ENCODE peak calls at places on chromosomes 5 and 9, in five cellular contexts. One of them, this sample, is unnamed.

GRCh38 chr5:155268770-155269425 is 255.3 kb downstream of the KIF4B start:
- DNase-seq in colonic mucosa: no peak
- DNase-seq in IMR-90: no peak
- DNase-seq in brain microvascular endothelial cell: no peak
- DNase-seq in GM23338: no peak
- DNase-seq in this sample: no peak

GRCh38 chr9:75962186-75963036 is 71.9 kb downstream of the PCSK5 start:
- DNase-seq in GM23338: no peak
- DNase-seq in IMR-90: no peak
- DNase-seq in colonic mucosa: peak
- DNase-seq in brain microvascular endothelial cell: no peak
- DNase-seq in this sample: no peak

GRCh38 chr5:66595877-66596790 is at the start of gene MAST4:
- DNase-seq in colonic mucosa: peak
- DNase-seq in IMR-90: peak
- DNase-seq in brain microvascular endothelial cell: peak
- DNase-seq in GM23338: peak
- DNase-seq in this sample: peak

GRCh38 chr5:55540024-55540423 is 5.3 kb upstream of the PLPP1 start:
- DNase-seq in brain microvascular endothelial cell: no peak
- DNase-seq in GM23338: no peak
- DNase-seq in colonic mucosa: no peak
- DNase-seq in IMR-90: peak
- DNase-seq in this sample: no peak

GRCh38 chr5:93705896-93706295 is 35.5 kb downstream of the POU5F2 start:
- DNase-seq in brain microvascular endothelial cell: no peak
- DNase-seq in colonic mucosa: no peak
- DNase-seq in IMR-90: peak
- DNase-seq in GM23338: no peak
- DNase-seq in this sample: no peak

GRCh38 chr5:132429451-132430440 is 60.2 kb downstream of the SLC22A5 start:
- DNase-seq in brain microvascular endothelial cell: no peak
- DNase-seq in IMR-90: no peak
- DNase-seq in colonic mucosa: no peak
- DNase-seq in GM23338: no peak
- DNase-seq in this sample: no peak

GRCh38 chr9:31347082-31347617 is 1037.3 kb upstream of the ACO1 start:
- DNase-seq in brain microvascular endothelial cell: peak
- DNase-seq in IMR-90: no peak
- DNase-seq in colonic mucosa: no peak
- DNase-seq in GM23338: peak
- DNase-seq in this sample: no peak

GRCh38 chr5:159943331-159943730 is 27.0 kb downstream of the ADRA1B start:
- DNase-seq in GM23338: no peak
- DNase-seq in brain microvascular endothelial cell: no peak
- DNase-seq in colonic mucosa: no peak
- DNase-seq in IMR-90: no peak
- DNase-seq in this sample: no peak

GRCh38 chr5:72501475-72501874 is 5.7 kb downstream of the ZNF366 start:
- DNase-seq in colonic mucosa: no peak
- DNase-seq in GM23338: peak
- DNase-seq in IMR-90: peak
- DNase-seq in brain microvascular endothelial cell: no peak
- DNase-seq in this sample: no peak

GRCh38 chr9:117101003-117101402 is 313.9 kb downstream of the ASTN2 start:
- DNase-seq in brain microvascular endothelial cell: no peak
- DNase-seq in GM23338: no peak
- DNase-seq in IMR-90: no peak
- DNase-seq in colonic mucosa: no peak
- DNase-seq in this sample: no peak

GRCh38 chr9:16294371-16294770 is 576.1 kb downstream of the BNC2 start:
- DNase-seq in colonic mucosa: no peak
- DNase-seq in IMR-90: no peak
- DNase-seq in GM23338: no peak
- DNase-seq in brain microvascular endothelial cell: no peak
- DNase-seq in this sample: no peak

GRCh38 chr5:14665110-14665822 is 748 bp downstream of the OTULIN start:
- DNase-seq in IMR-90: no peak
- DNase-seq in brain microvascular endothelial cell: no peak
- DNase-seq in GM23338: peak
- DNase-seq in colonic mucosa: peak
- DNase-seq in this sample: no peak

GRCh38 chr9:124079176-124079925 is 67.8 kb downstream of the LHX2 start:
- DNase-seq in colonic mucosa: no peak
- DNase-seq in IMR-90: peak
- DNase-seq in GM23338: peak
- DNase-seq in brain microvascular endothelial cell: peak
- DNase-seq in this sample: no peak

GRCh38 chr5:84870369-84870768 is 485.7 kb upstream of the EDIL3 start:
- DNase-seq in GM23338: no peak
- DNase-seq in colonic mucosa: no peak
- DNase-seq in IMR-90: no peak
- DNase-seq in brain microvascular endothelial cell: no peak
- DNase-seq in this sample: no peak

GRCh38 chr5:95162231-95162992 is 122.5 kb downstream of the MCTP1 start:
- DNase-seq in IMR-90: no peak
- DNase-seq in colonic mucosa: no peak
- DNase-seq in GM23338: no peak
- DNase-seq in brain microvascular endothelial cell: no peak
- DNase-seq in this sample: no peak

GRCh38 chr5:116370886-116371285 is 203.7 kb downstream of the SEMA6A start:
- DNase-seq in GM23338: no peak
- DNase-seq in brain microvascular endothelial cell: no peak
- DNase-seq in IMR-90: peak
- DNase-seq in colonic mucosa: no peak
- DNase-seq in this sample: no peak
- TF ChIP-seq CTCF in GM23338: no peak
- TF ChIP-seq CTCF in brain microvascular endothelial cell: no peak
- TF ChIP-seq CTCF in IMR-90: no peak
- TF ChIP-seq CTCF in colonic mucosa: no peak
- TF ChIP-seq CTCF in this sample: no peak

DNA sequence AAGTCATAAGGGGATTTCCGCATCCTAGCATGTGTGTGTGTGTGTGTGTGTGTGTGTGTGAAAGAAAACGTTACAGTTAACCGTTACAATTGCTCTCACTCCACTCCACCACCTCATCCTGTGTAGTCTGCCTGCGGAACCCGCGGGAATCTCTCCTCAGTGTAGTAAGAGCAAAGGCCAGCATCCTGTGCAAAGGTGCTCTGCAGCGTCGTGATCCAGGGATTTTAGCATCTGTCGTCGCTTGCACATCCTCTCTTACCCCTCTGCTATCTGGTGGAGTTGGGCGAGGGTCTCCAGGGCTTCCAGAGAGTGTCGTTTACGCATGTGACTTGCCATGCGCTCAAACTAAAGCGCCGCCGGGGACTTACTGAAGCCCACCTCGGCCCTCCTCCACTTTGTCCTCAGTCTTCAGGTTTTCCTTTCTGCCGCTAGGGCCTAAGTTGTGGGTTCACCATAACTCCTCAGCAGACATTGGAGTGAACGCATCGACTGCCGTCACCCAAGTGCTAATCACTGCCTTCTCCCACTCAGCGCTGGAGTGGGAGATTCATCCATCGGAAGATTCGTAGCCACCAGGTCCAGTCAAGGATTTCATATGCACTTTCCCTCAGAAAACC is 3.9 kb downstream of the CDKN2B start:
- DNase-seq in brain microvascular endothelial cell: peak
- DNase-seq in IMR-90: peak
- DNase-seq in GM23338: peak
- DNase-seq in colonic mucosa: no peak
- DNase-seq in this sample: no peak
- H3K4me3 ChIP-seq in brain microvascular endothelial cell: peak
- H3K4me3 ChIP-seq in IMR-90: peak
- H3K4me3 ChIP-seq in GM23338: peak
- H3K4me3 ChIP-seq in colonic mucosa: no peak
- H3K4me3 ChIP-seq in this sample: peak

GRCh38 chr5:127290019-127290945 is at the start of gene MEGF10:
- DNase-seq in GM23338: peak
- DNase-seq in IMR-90: peak
- DNase-seq in colonic mucosa: peak
- DNase-seq in brain microvascular endothelial cell: peak
- DNase-seq in this sample: no peak
- TF ChIP-seq CTCF in GM23338: peak
- TF ChIP-seq CTCF in IMR-90: peak
- TF ChIP-seq CTCF in colonic mucosa: peak
- TF ChIP-seq CTCF in brain microvascular endothelial cell: peak
- TF ChIP-seq CTCF in this sample: peak

GRCh38 chr5:181173420-181174342 is 26.3 kb downstream of the OR2V2 start:
- DNase-seq in colonic mucosa: peak
- DNase-seq in IMR-90: peak
- DNase-seq in brain microvascular endothelial cell: peak
- DNase-seq in GM23338: peak
- DNase-seq in this sample: no peak
- H3K4me3 ChIP-seq in colonic mucosa: no peak
- H3K4me3 ChIP-seq in IMR-90: no peak
- H3K4me3 ChIP-seq in brain microvascular endothelial cell: peak
- H3K4me3 ChIP-seq in GM23338: peak
- H3K4me3 ChIP-seq in this sample: peak

GRCh38 chr9:1051286-1052118 is 1.3 kb downstream of the DMRT2 start:
- DNase-seq in GM23338: peak
- DNase-seq in brain microvascular endothelial cell: no peak
- DNase-seq in IMR-90: no peak
- DNase-seq in colonic mucosa: peak
- DNase-seq in this sample: no peak

GRCh38 chr9:1047605-1048235 is 2.4 kb upstream of the DMRT2 start:
- DNase-seq in GM23338: peak
- DNase-seq in brain microvascular endothelial cell: no peak
- DNase-seq in IMR-90: peak
- DNase-seq in colonic mucosa: peak
- DNase-seq in this sample: no peak

GRCh38 chr9:1050125-1050895 is at the start of gene DMRT2:
- DNase-seq in IMR-90: peak
- DNase-seq in GM23338: peak
- DNase-seq in brain microvascular endothelial cell: peak
- DNase-seq in colonic mucosa: peak
- DNase-seq in this sample: peak

GRCh38 chr9:1048853-1049252 is 1.3 kb upstream of the DMRT2 start:
- DNase-seq in GM23338: no peak
- DNase-seq in IMR-90: no peak
- DNase-seq in colonic mucosa: peak
- DNase-seq in brain microvascular endothelial cell: no peak
- DNase-seq in this sample: no peak

GRCh38 chr9:1049641-1050040 is 516 bp upstream of the DMRT2 start:
- DNase-seq in brain microvascular endothelial cell: no peak
- DNase-seq in colonic mucosa: peak
- DNase-seq in IMR-90: no peak
- DNase-seq in GM23338: no peak
- DNase-seq in this sample: no peak
- TF ChIP-seq CTCF in brain microvascular endothelial cell: no peak
- TF ChIP-seq CTCF in colonic mucosa: no peak
- TF ChIP-seq CTCF in IMR-90: no peak
- TF ChIP-seq CTCF in GM23338: no peak
- TF ChIP-seq CTCF in this sample: no peak

DNA sequence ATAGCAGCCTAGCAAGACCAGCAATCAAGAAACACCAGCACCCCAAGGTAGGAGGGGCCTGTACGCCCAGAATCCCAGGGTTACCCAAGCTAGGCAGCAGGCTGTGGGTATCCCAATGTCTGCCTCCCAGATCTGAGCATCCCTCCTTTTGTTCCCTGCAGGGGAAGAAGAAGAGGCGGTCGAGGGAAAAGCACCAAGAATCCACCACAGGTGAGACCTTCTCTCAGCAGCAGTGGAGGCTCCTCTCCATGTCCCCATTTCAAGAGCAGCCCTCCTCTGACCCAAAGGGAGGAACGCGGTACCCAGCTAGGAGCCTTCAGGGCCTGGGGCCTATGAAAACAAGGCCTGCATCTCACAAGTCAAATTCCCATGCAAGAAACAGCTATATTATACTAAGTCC is 28.9 kb downstream of the TCF7 start:
- DNase-seq in IMR-90: no peak
- DNase-seq in colonic mucosa: peak
- DNase-seq in brain microvascular endothelial cell: no peak
- DNase-seq in GM23338: no peak
- DNase-seq in this sample: no peak
- H3K4me3 ChIP-seq in IMR-90: no peak
- H3K4me3 ChIP-seq in colonic mucosa: no peak
- H3K4me3 ChIP-seq in brain microvascular endothelial cell: no peak
- H3K4me3 ChIP-seq in GM23338: no peak
- H3K4me3 ChIP-seq in this sample: no peak

GRCh38 chr5:2917524-2917923 is 166.0 kb upstream of the IRX2 start:
- DNase-seq in brain microvascular endothelial cell: no peak
- DNase-seq in GM23338: no peak
- DNase-seq in colonic mucosa: no peak
- DNase-seq in IMR-90: no peak
- DNase-seq in this sample: no peak

GRCh38 chr5:2920312-2920711 is 168.8 kb upstream of the IRX2 start:
- DNase-seq in colonic mucosa: no peak
- DNase-seq in brain microvascular endothelial cell: no peak
- DNase-seq in IMR-90: no peak
- DNase-seq in GM23338: no peak
- DNase-seq in this sample: no peak

GRCh38 chr5:2921176-2921575 is 169.7 kb upstream of the IRX2 start:
- DNase-seq in IMR-90: no peak
- DNase-seq in GM23338: no peak
- DNase-seq in colonic mucosa: no peak
- DNase-seq in brain microvascular endothelial cell: no peak
- DNase-seq in this sample: no peak

GRCh38 chr5:2919310-2920018 is 168.0 kb upstream of the IRX2 start:
- DNase-seq in brain microvascular endothelial cell: no peak
- DNase-seq in GM23338: no peak
- DNase-seq in IMR-90: no peak
- DNase-seq in colonic mucosa: no peak
- DNase-seq in this sample: no peak

GRCh38 chr5:2921651-2922050 is 170.2 kb upstream of the IRX2 start:
- DNase-seq in colonic mucosa: no peak
- DNase-seq in GM23338: no peak
- DNase-seq in IMR-90: no peak
- DNase-seq in brain microvascular endothelial cell: no peak
- DNase-seq in this sample: no peak
- TF ChIP-seq CTCF in colonic mucosa: no peak
- TF ChIP-seq CTCF in GM23338: no peak
- TF ChIP-seq CTCF in IMR-90: no peak
- TF ChIP-seq CTCF in brain microvascular endothelial cell: no peak
- TF ChIP-seq CTCF in this sample: no peak

GRCh38 chr5:172003750-172004149 is 2.7 kb downstream of the FBXW11 start:
- DNase-seq in GM23338: no peak
- DNase-seq in colonic mucosa: no peak
- DNase-seq in brain microvascular endothelial cell: no peak
- DNase-seq in IMR-90: no peak
- DNase-seq in this sample: no peak

GRCh38 chr5:172002840-172003512 is 3.5 kb downstream of the FBXW11 start:
- DNase-seq in IMR-90: no peak
- DNase-seq in brain microvascular endothelial cell: no peak
- DNase-seq in GM23338: no peak
- DNase-seq in colonic mucosa: no peak
- DNase-seq in this sample: no peak

GRCh38 chr5:172005708-172006377 is 595 bp downstream of the FBXW11 start:
- DNase-seq in IMR-90: no peak
- DNase-seq in brain microvascular endothelial cell: peak
- DNase-seq in colonic mucosa: peak
- DNase-seq in GM23338: peak
- DNase-seq in this sample: no peak

GRCh38 chr5:172006378-172007152 is at the start of gene FBXW11:
- DNase-seq in brain microvascular endothelial cell: peak
- DNase-seq in IMR-90: peak
- DNase-seq in colonic mucosa: peak
- DNase-seq in GM23338: peak
- DNase-seq in this sample: peak

GRCh38 chr5:172004824-172005237 is 1.6 kb downstream of the FBXW11 start:
- DNase-seq in brain microvascular endothelial cell: no peak
- DNase-seq in GM23338: no peak
- DNase-seq in colonic mucosa: no peak
- DNase-seq in IMR-90: no peak
- DNase-seq in this sample: no peak
- H3K4me3 ChIP-seq in brain microvascular endothelial cell: peak
- H3K4me3 ChIP-seq in GM23338: peak
- H3K4me3 ChIP-seq in colonic mucosa: peak
- H3K4me3 ChIP-seq in IMR-90: peak
- H3K4me3 ChIP-seq in this sample: peak

This sample was measured in retinal pigment epithelial cell.